ENCODE peak calls at places on chromosomes 13 and 19, in six cellular contexts. I, Y, V, F, D and U are unnamed samples. For H3K4me1, the result is how much of the 10 kb centered on the place peaks cover.

GRCh38 chr13:82458169-82458568 is 1424.1 kb downstream of the SLITRK1 start:
- DNase-seq in I (no peak), Y (no peak), V (no peak), F (no peak), D (no peak), U (no peak)

GRCh38 chr19:48283908-48284307 is 14.0 kb downstream of the ZNF114 start:
- DNase-seq in I (no peak), Y (no peak), V (no peak), F (no peak), D (no peak), U (no peak)

GRCh38 chr19:44904426-44904994 is 1.1 kb upstream of the APOE start:
- DNase-seq in I (peak), Y (no peak), V (no peak), F (no peak), D (no peak), U (no peak)

GRCh38 chr19:18675779-18676178 is 7.7 kb upstream of the CRTC1 start:
- DNase-seq in I (peak), Y (no peak), V (no peak), F (no peak), D (no peak), U (no peak)

GRCh38 chr19:12695997-12696365 is 450 bp downstream of the FBXW9 start:
- DNase-seq in I (no peak), Y (no peak), V (no peak), F (no peak), D (no peak), U (no peak)

GRCh38 chr19:41843371-41843770 is 1.1 kb downstream of the LYPD4 start:
- DNase-seq in I (no peak), Y (no peak), V (no peak), F (no peak), D (no peak), U (no peak)

GRCh38 chr13:30463820-30464495 is 1.8 kb downstream of the HMGB1 start:
- DNase-seq in I (no peak), Y (no peak), V (peak), F (peak), D (peak), U (peak)

GRCh38 chr13:50136678-50137077 is 121.4 kb downstream of the KCNRG start:
- DNase-seq in I (no peak), Y (no peak), V (no peak), F (no peak), D (no peak), U (no peak)

GRCh38 chr13:105660550-105660949 is 874.9 kb downstream of the EFNB2 start:
- DNase-seq in I (no peak), Y (no peak), V (no peak), F (no peak), D (no peak), U (no peak)

GRCh38 chr19:19098703-19099632 is 35.2 kb downstream of the SLC25A42 start:
- DNase-seq in I (no peak), Y (no peak), V (no peak), F (no peak), D (no peak), U (no peak)

GRCh38 chr13:90956036-90956435 is 391.5 kb upstream of the MIR17HG start:
- DNase-seq in I (no peak), Y (no peak), V (no peak), F (no peak), D (no peak), U (no peak)

GRCh38 chr13:35914662-35915061 is 216.5 kb downstream of the DCLK1 start:
- DNase-seq in I (no peak), Y (no peak), V (no peak), F (no peak), D (no peak), U (no peak)

GRCh38 chr13:83692800-83693199 is 189.5 kb downstream of the SLITRK1 start:
- DNase-seq in I (no peak), Y (no peak), V (no peak), F (no peak), D (no peak), U (no peak)

GRCh38 chr19:52270266-52270885 is 989 bp downstream of the ZNF766 start:
- DNase-seq in I (peak), Y (no peak), V (no peak), F (no peak), D (peak), U (no peak)

GRCh38 chr13:49248433-49249002 is 793 bp downstream of the CDADC1 start:
- DNase-seq in I (peak), Y (no peak), V (no peak), F (peak), D (peak), U (no peak)

GRCh38 chr19:41928221-41928683 is at the start of gene ERFL:
- DNase-seq in I (peak), Y (no peak), V (no peak), F (no peak), D (no peak), U (no peak)

GRCh38 chr13:28394422-28394821 is 100.5 kb downstream of the FLT1 start:
- DNase-seq in I (no peak), Y (no peak), V (no peak), F (no peak), D (no peak), U (no peak)

GRCh38 chr19:56117889-56118288 is 3.2 kb downstream of the ZNF787 start:
- DNase-seq in I (no peak), Y (no peak), V (no peak), F (no peak), D (no peak), U (no peak)

GRCh38 chr13:109246001-109246400 is 540.4 kb downstream of the IRS2 start:
- DNase-seq in I (peak), Y (no peak), V (no peak), F (no peak), D (no peak), U (no peak)

GRCh38 chr13:97339019-97339988 is 94.7 kb upstream of the RAP2A start:
- DNase-seq in I (no peak), Y (peak), V (peak), F (no peak), D (peak), U (peak)

GRCh38 chr19:11578342-11579142 is 1.1 kb upstream of the ACP5 start:
- DNase-seq in I (peak), Y (no peak), V (peak), F (peak), D (no peak), U (no peak)

GRCh38 chr13:24622481-24622880 is 57.7 kb upstream of the ATP12A start:
- DNase-seq in I (no peak), Y (no peak), V (no peak), F (no peak), D (no peak), U (no peak)

GRCh38 chr19:13024958-13025653 is 29.8 kb downstream of the NFIX start:
- DNase-seq in I (peak), Y (no peak), V (no peak), F (no peak), D (peak), U (peak)

GRCh38 chr19:16293133-16294085 is 31.2 kb upstream of the KLF2 start:
- DNase-seq in I (no peak), Y (peak), V (peak), F (no peak), D (no peak), U (peak)

GRCh38 chr19:3975637-3976087 is 4.8 kb upstream of the DAPK3 start:
- DNase-seq in I (no peak), Y (no peak), V (no peak), F (no peak), D (no peak), U (no peak)

GRCh38 chr13:26051231-26052135 is at the start of gene SHISA2:
- DNase-seq in I (peak), Y (no peak), V (peak), F (no peak), D (peak), U (peak)

GRCh38 chr13:51585234-51585672 is 991 bp downstream of the WDFY2 start:
- DNase-seq in I (no peak), Y (no peak), V (peak), F (no peak), D (no peak), U (no peak)

GRCh38 chr19:10120538-10121198 is 969 bp upstream of the EIF3G start:
- DNase-seq in I (no peak), Y (no peak), V (no peak), F (no peak), D (peak), U (no peak)

GRCh38 chr13:100235311-100235901 is 146.5 kb downstream of the PCCA start:
- DNase-seq in I (peak), Y (no peak), V (no peak), F (no peak), D (peak), U (no peak)

GRCh38 chr13:100875392-100876043 is 200.9 kb upstream of the TMTC4 start:
- DNase-seq in I (no peak), Y (no peak), V (no peak), F (no peak), D (peak), U (no peak)

GRCh38 chr13:49560270-49561063 is 24.9 kb downstream of the RCBTB1 start:
- DNase-seq in I (peak), Y (no peak), V (no peak), F (no peak), D (peak), U (no peak)

GRCh38 chr13:97810152-97810551 is 143.3 kb upstream of the IPO5 start:
- DNase-seq in I (peak), Y (no peak), V (no peak), F (no peak), D (no peak), U (no peak)

GRCh38 chr13:99191900-99192399 is 8.7 kb upstream of the UBAC2 start:
- DNase-seq in I (peak), Y (no peak), V (no peak), F (no peak), D (no peak), U (no peak)

GRCh38 chr13:40617801-40618356 is 48.6 kb downstream of the FOXO1 start:
- DNase-seq in I (no peak), Y (no peak), V (no peak), F (no peak), D (no peak), U (peak)

GRCh38 chr13:40622761-40623160 is 43.7 kb downstream of the FOXO1 start:
- DNase-seq in I (peak), Y (no peak), V (no peak), F (no peak), D (no peak), U (no peak)

GRCh38 chr13:40618581-40619478 is 47.6 kb downstream of the FOXO1 start:
- DNase-seq in I (no peak), Y (no peak), V (no peak), F (no peak), D (no peak), U (peak)

GRCh38 chr13:40622246-40622645 is 44.2 kb downstream of the FOXO1 start:
- DNase-seq in I (no peak), Y (no peak), V (no peak), F (no peak), D (no peak), U (no peak)

DNA sequence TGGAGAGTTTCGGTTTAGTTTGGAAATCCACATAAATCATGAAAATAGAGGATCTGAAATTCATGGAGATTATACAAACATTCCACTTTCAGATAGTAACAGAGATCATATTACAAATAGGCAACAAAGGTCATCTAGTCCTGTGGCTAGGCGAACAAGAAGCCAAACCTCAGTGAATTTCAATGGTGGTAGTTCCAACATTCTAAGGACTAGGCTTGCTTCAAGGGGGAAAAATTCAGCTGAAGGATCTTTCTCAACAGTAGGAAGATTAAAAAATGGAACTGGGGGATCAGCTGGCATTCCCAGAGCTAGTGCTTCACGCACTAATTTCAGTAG is 47.0 kb downstream of the FOXO1 start:
- DNase-seq in I (no peak), Y (no peak), V (no peak), F (no peak), D (no peak), U (no peak)
- H3K4me1 ChIP-seq in I (under half), Y (under half), V (under half), F (half or more), D (under half), U (half or more)

DNA sequence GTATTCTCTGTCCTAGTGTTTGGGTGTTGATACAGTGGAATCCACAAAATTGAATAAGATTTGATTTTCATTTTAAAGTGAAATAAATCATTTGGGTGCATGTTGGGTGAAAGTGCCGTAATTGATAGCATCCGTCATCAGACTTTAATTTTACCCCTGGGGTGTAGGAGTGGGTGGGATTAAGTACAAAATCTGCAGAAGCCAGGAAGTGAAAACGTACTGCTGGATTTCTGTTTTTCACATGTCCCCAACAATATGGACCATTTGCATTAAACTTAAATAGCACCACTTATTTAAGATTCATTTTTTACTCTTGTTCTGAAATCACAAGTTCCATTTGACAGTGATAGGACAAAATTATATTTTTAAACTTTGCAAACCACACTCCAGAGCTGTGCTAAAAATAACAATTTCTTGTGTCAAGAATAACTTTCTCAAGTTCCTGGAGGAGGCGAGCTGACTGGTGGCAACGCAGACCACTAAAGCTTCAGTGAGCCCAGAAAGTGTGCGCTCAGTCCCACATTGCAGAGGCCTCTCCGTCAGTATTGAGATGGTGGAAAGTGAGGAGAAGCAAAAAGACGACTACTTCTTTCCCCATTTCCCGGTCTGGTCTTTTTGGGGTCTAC is 71.3 kb downstream of the ARHGEF7 start:
- DNase-seq in I (no peak), Y (no peak), V (no peak), F (no peak), D (no peak), U (no peak)
- H3K4me3 ChIP-seq in I (no peak), Y (peak), V (no peak), F (no peak), D (no peak), U (peak)

DNA sequence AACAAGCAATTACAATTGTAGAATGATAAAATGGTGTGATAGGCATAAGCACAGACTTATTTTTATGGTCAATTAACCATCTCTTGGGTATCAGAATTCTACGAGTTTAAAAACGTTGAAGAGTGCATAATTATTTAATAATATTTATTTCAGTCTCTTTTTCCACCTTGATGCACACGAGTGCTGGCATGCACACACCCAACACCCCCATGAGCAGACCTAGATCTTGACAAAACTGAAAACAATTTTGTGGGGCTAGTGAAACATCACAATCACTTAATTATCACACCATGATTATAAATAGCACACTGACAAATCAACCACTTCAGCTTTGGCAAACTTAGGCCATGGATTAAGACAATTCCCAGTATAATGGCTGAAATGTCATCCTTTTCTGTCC is 61.0 kb upstream of the RFC3 start:
- DNase-seq in I (no peak), Y (no peak), V (no peak), F (no peak), D (no peak), U (no peak)
- H3K4me1 ChIP-seq in I (under half), Y (under half), V (under half), F (under half), D (under half), U (under half)

DNA sequence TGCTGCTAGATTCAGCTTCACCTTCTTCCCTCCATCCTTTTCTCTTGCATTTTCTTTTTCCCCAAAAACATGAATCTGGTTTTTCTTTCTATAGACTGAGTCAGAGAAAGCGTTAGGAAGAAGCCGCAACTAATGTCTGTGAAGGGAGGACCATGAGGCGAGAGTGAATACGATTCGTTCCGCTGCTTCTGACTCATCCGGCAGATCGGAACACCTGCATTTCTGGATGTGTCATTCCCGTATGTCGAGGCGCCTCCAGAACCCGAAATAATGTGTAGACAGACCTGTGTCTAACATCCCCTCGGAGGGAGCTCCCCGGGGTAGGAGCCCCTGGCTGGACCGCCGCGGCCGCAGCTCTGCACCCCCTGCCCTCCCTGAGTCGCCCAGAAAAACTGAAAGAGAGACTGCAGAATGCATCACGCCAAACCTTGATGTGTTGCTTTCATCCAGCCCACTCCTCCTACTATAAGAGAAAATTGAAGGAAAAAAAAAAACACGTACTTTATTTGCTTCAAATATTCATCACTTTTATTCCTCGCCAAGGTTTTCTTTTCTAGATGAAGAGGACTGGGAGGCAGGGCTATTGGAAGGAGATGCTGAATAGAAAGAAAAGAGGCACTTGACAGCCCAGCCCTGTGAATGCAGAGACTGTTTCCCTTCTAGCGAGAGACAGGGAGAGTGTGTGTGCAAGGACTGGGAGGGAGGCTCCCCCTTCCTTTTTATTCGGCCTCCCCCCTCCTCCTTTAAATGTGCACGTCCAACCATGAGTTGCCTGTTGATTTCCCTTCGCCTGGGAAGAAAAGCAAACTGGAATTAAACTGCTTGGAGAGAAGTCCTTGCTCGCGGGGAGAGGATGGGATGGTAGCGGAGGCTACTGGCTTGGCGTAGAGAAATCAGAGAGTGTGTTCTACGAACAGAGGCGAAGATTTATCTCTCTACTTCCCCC is 610 bp upstream of the PCDH17 start:
- DNase-seq in I (peak), Y (no peak), V (peak), F (no peak), D (peak), U (no peak)
- H3K4me3 ChIP-seq in I (peak), Y (peak), V (peak), F (peak), D (peak), U (peak)

GRCh38 chr19:1254081-1254527 is 5.7 kb downstream of the MIDN start:
- DNase-seq in I (no peak), Y (no peak), V (peak), F (no peak), D (no peak), U (peak)
- H3K4me1 ChIP-seq in I (under half), Y (half or more), V (half or more), F (half or more), D (under half), U (half or more)

GRCh38 chr19:46494936-46495788 is 505 bp downstream of the PNMA8B start:
- DNase-seq in I (peak), Y (no peak), V (no peak), F (no peak), D (no peak), U (no peak)
- H3K4me3 ChIP-seq in I (peak), Y (peak), V (peak), F (no peak), D (no peak), U (peak)

DNA sequence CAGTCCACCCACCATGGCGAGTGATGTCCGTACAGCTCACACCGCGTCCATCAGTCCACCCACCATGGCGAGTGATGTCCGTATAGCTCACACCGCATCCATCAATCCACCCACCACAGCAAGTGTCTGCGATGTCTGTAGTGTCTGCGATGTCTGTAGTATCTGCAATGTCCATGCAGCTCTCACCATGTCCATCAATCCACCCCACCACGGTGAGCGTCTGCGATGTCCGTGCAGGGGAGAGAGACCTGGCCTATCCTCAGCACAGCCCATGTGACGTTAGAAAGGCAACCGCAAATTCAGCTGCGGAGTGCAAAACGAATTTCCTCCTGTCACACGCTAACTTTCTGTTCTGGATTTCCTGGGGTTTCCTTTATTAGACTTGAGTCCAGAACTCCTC is 18.5 kb downstream of the RASA3 start:
- DNase-seq in I (no peak), Y (no peak), V (no peak), F (no peak), D (no peak), U (no peak)
- H3K4me1 ChIP-seq in I (under half), Y (under half), V (under half), F (half or more), D (under half), U (half or more)

DNA sequence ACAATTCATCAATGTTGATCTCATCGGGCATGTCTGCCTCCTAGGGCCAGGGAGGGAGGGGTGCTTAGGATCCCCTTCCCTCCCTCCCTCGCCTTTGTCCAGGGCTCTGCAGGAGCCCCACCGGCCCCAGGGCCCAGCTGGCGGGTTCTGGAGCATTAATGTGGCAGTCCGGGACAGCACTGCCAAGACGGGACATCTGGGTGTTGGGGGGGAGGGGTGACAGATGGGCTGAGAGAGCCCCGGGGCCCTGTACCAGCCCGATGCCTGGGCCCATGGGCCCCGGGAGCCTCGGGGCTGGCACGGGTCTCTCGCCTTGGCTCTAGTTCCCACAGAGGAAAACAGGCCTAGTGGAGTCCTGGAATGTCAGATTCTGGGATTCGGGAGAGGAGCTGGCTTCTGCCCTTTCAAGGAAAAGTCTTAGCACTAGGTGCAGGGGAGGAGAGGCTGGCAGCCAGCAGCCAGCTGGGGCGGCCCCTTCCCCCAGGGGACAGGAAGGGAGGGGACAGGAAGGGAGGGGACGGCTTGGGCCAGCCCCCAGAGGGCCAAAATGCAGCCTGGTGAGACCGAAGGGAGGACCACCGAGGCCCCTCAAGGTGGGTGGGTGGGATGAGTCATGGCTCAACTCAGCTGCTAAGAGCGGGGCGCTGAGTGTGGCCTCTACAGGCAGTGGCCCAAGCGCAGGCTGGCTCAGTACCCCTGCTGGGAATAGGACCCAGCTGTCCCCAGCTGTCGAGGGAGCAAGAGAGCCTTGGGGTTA is 3.1 kb downstream of the PPP1R14A start:
- DNase-seq in I (peak), Y (peak), V (peak), F (no peak), D (no peak), U (no peak)
- H3K4me3 ChIP-seq in I (no peak), Y (peak), V (peak), F (no peak), D (no peak), U (peak)